ENCODE peak calls at places on chromosomes 1 and 21, in six cellular contexts. O is GM03348, S is heart right ventricle, G is hypothalamus, X is NCI-H187 treated with DMSO at 0.1 percent for 48 hours, A is transverse colon. E is an unnamed sample.

GRCh38 chr1:235169986-235170385 is 8.9 kb upstream of the RBM34 start:
- DNase-seq in G (no peak), S (no peak), A (no peak), X (no peak), O (no peak), E (no peak)

GRCh38 chr1:77322061-77322900 is 40.5 kb downstream of the AK5 start:
- DNase-seq in O (peak), A (no peak), X (no peak), S (no peak), G (no peak), E (peak)

GRCh38 chr1:68819190-68819829 is 322.4 kb upstream of the DEPDC1 start:
- DNase-seq in O (peak), A (no peak), G (no peak), X (no peak), S (no peak), E (peak)

GRCh38 chr21:32776743-32777142 is 5.2 kb upstream of the PAXBP1 start:
- DNase-seq in G (no peak), O (no peak), A (no peak), S (no peak), X (no peak), E (no peak)

GRCh38 chr1:121458291-121459048 is 273.7 kb downstream of the SRGAP2C start:
- DNase-seq in X (no peak), G (no peak), A (no peak), S (no peak), O (no peak), E (no peak)

GRCh38 chr1:53133261-53134041 is 9.0 kb downstream of the SLC1A7 start:
- DNase-seq in X (no peak), A (no peak), O (no peak), G (no peak), S (no peak), E (no peak)

GRCh38 chr1:29249951-29250581 is 13.7 kb downstream of the PTPRU start:
- DNase-seq in G (no peak), O (no peak), A (no peak), S (no peak), X (no peak), E (no peak)

GRCh38 chr1:31101147-31101502 is 35.6 kb upstream of the PUM1 start:
- DNase-seq in G (no peak), A (no peak), X (no peak), S (no peak), O (peak), E (peak)

GRCh38 chr21:46039891-46040660 is 57.8 kb upstream of the COL6A2 start:
- DNase-seq in G (no peak), O (no peak), X (no peak), S (peak), A (no peak), E (peak)

GRCh38 chr21:20942523-20942922 is 55.7 kb upstream of the NCAM2 start:
- DNase-seq in O (no peak), G (no peak), A (no peak), X (no peak), S (no peak), E (no peak)

GRCh38 chr1:109379907-109380306 is 17.8 kb downstream of the SORT1 start:
- DNase-seq in G (no peak), X (no peak), O (no peak), A (no peak), S (no peak), E (no peak)

GRCh38 chr1:39896909-39897685 is 4.6 kb downstream of the MYCL start:
- DNase-seq in S (no peak), O (peak), G (no peak), A (no peak), X (no peak), E (peak)

GRCh38 chr1:235597867-235598553 is 51.6 kb downstream of the GNG4 start:
- DNase-seq in O (peak), A (no peak), G (no peak), S (no peak), X (no peak), E (peak)

GRCh38 chr1:179142889-179143299 is 61.0 kb downstream of the TOR3A start:
- DNase-seq in G (no peak), S (no peak), X (no peak), A (no peak), O (peak), E (no peak)

GRCh38 chr1:100267284-100267683 is 1.3 kb downstream of the RTCA start:
- DNase-seq in S (no peak), G (no peak), X (no peak), A (no peak), O (no peak), E (no peak)

GRCh38 chr1:228206582-228207351 is 1.1 kb upstream of the OBSCN start:
- DNase-seq in O (no peak), X (no peak), G (no peak), S (no peak), A (no peak), E (peak)

GRCh38 chr1:13450204-13450603 is 40.0 kb downstream of the PRAMEF20 start:
- DNase-seq in S (no peak), O (no peak), X (no peak), G (no peak), A (no peak), E (no peak)

GRCh38 chr1:7110306-7110705 is 325.1 kb downstream of the CAMTA1 start:
- DNase-seq in S (no peak), O (no peak), G (no peak), A (no peak), X (no peak), E (no peak)

GRCh38 chr21:26003428-26003827 is 167.1 kb downstream of the APP start:
- DNase-seq in X (no peak), A (no peak), G (no peak), O (no peak), S (no peak), E (no peak)

GRCh38 chr21:31557956-31558838 is 101.3 kb upstream of the SOD1 start:
- DNase-seq in O (no peak), X (peak), G (no peak), S (no peak), A (peak), E (peak)

GRCh38 chr1:224392411-224393249 is 36.0 kb downstream of the CNIH4 start:
- DNase-seq in O (no peak), S (no peak), A (no peak), G (no peak), X (no peak), E (no peak)

GRCh38 chr1:180623579-180624347 is 8.1 kb upstream of the XPR1 start:
- DNase-seq in O (peak), G (no peak), A (no peak), X (no peak), S (no peak), E (peak)

GRCh38 chr1:84884671-84885389 is 8.2 kb downstream of the LPAR3 start:
- DNase-seq in G (no peak), S (no peak), O (peak), A (no peak), X (no peak), E (peak)

GRCh38 chr21:26394341-26394740 is 178.7 kb downstream of the CYYR1 start:
- DNase-seq in S (no peak), X (no peak), A (no peak), G (no peak), O (no peak), E (no peak)

GRCh38 chr1:30919025-30919881 is 10.7 kb upstream of the SDC3 start:
- DNase-seq in G (no peak), X (no peak), S (no peak), A (no peak), O (no peak), E (no peak)

GRCh38 chr1:118381197-118381596 is 196.2 kb upstream of the SPAG17 start:
- DNase-seq in A (no peak), S (no peak), X (no peak), G (no peak), O (peak), E (no peak)

GRCh38 chr1:58076258-58076657 is 470.3 kb downstream of the OMA1 start:
- DNase-seq in G (no peak), O (no peak), S (no peak), X (no peak), A (no peak), E (no peak)

GRCh38 chr1:38527373-38527966 is 332.1 kb downstream of the RRAGC start:
- DNase-seq in X (no peak), S (no peak), O (no peak), A (peak), G (no peak), E (no peak)

GRCh38 chr1:13702425-13703127 is 2.6 kb downstream of the PRDM2 start:
- DNase-seq in G (no peak), O (no peak), A (peak), S (no peak), X (no peak), E (no peak)

E was measured in osteoblast.